ENCODE peak calls at places on chromosome 1, in four cellular contexts. Q is IMR-90, O is T-cell, Z is neural crest cell. S is an unnamed sample.

GRCh38 chr1:53460666-53461328 is 1.6 kb downstream of the DMRTB1 start:
- DNase-seq in Z (no peak), Q (no peak), O (no peak), S (no peak)

GRCh38 chr1:77170687-77171086 is 48.5 kb downstream of the PIGK start:
- DNase-seq in Z (no peak), Q (peak), O (no peak), S (no peak)

GRCh38 chr1:54566438-54567141 is 18.6 kb downstream of the ACOT11 start:
- DNase-seq in Z (no peak), O (no peak), Q (no peak), S (no peak)

GRCh38 chr1:241600496-241600901 is 39.7 kb downstream of the CHML start:
- DNase-seq in O (no peak), Z (no peak), Q (peak), S (no peak)

GRCh38 chr1:117587479-117588356 is 18.1 kb upstream of the TENT5C start:
- DNase-seq in Z (no peak), O (no peak), Q (no peak), S (no peak)

GRCh38 chr1:47696911-47697441 is 259.1 kb downstream of the FOXD2 start:
- DNase-seq in Z (no peak), O (no peak), Q (no peak), S (no peak)

GRCh38 chr1:184162266-184162665 is 110.7 kb downstream of the TSEN15 start:
- DNase-seq in Z (no peak), O (no peak), Q (no peak), S (no peak)

GRCh38 chr1:149886396-149887195 is 12.8 kb upstream of the BOLA1 start:
- DNase-seq in Q (peak), Z (peak), O (peak), S (peak)

GRCh38 chr1:156642265-156643185 is 608 bp downstream of the BCAN start:
- DNase-seq in Z (no peak), O (no peak), Q (no peak), S (no peak)

GRCh38 chr1:84141177-84142003 is 2.7 kb upstream of the PRKACB start:
- DNase-seq in Z (no peak), Q (peak), O (no peak), S (no peak)

GRCh38 chr1:115676498-115677171 is 34.9 kb downstream of the VANGL1 start:
- DNase-seq in Q (no peak), O (no peak), Z (no peak), S (no peak)

GRCh38 chr1:100034465-100034864 is 64.7 kb downstream of the SLC35A3 start:
- DNase-seq in Z (no peak), O (no peak), Q (peak), S (no peak)

GRCh38 chr1:39835935-39836594 is 47.2 kb downstream of the TRIT1 start:
- DNase-seq in Q (no peak), Z (no peak), O (no peak), S (no peak)

GRCh38 chr1:6523566-6523965 is 30.7 kb downstream of the NOL9 start:
- DNase-seq in Z (no peak), Q (peak), O (no peak), S (peak)

GRCh38 chr1:93275634-93276295 is 69.9 kb upstream of the DR1 start:
- DNase-seq in Q (no peak), O (no peak), Z (no peak), S (no peak)

GRCh38 chr1:43147625-43148319 is 24.3 kb downstream of the EBNA1BP2 start:
- DNase-seq in O (peak), Z (peak), Q (peak), S (peak)